ENCODE peak calls at places on chromosome 18, in seven cellular contexts. X is heart left ventricle, M is prostate gland, V is esophagus muscularis mucosa, H is tibial nerve, L is HCT116, F is IMR-90. P is an unnamed sample. For H3K4me1, the result is how much of the 10 kb centered on the place peaks cover.

GRCh38 chr18:59265246-59266018 is 7.8 kb downstream of the RAX start:
- DNase-seq in F (no peak), L (no peak), H (no peak), M (no peak), V (no peak), X (no peak), P (no peak)

GRCh38 chr18:7889515-7889914 is 322.4 kb downstream of the PTPRM start:
- DNase-seq in V (no peak), M (no peak), L (no peak), F (no peak), X (no peak), H (no peak), P (no peak)

GRCh38 chr18:72652990-72653593 is 109.0 kb upstream of the CBLN2 start:
- DNase-seq in M (no peak), H (no peak), L (no peak), V (no peak), X (no peak), F (no peak), P (peak)

GRCh38 chr18:49819768-49820662 is 6.7 kb upstream of the ACAA2 start:
- DNase-seq in L (no peak), M (no peak), H (no peak), F (no peak), X (no peak), V (no peak), P (peak)

GRCh38 chr18:49025426-49025766 is 74.6 kb upstream of the SMAD7 start:
- DNase-seq in F (no peak), H (no peak), L (no peak), V (no peak), X (no peak), M (no peak), P (no peak)

GRCh38 chr18:13280066-13280795 is 61.7 kb downstream of the LDLRAD4 start:
- DNase-seq in X (peak), M (no peak), L (no peak), F (no peak), V (no peak), H (no peak), P (no peak)

GRCh38 chr18:2780750-2781149 is 66.1 kb upstream of the EMILIN2 start:
- DNase-seq in L (no peak), H (no peak), V (no peak), M (no peak), X (no peak), F (no peak), P (no peak)

GRCh38 chr18:78421392-78421791 is 558.2 kb upstream of the SALL3 start:
- DNase-seq in V (peak), M (no peak), H (no peak), L (no peak), F (no peak), X (no peak), P (no peak)

GRCh38 chr18:48371854-48372598 is 37.2 kb downstream of the ZBTB7C start:
- DNase-seq in V (no peak), L (no peak), H (no peak), F (no peak), M (no peak), X (no peak), P (no peak)

GRCh38 chr18:45689386-45689785 is 34.6 kb upstream of the SLC14A1 start:
- DNase-seq in H (no peak), F (no peak), M (no peak), X (no peak), L (no peak), V (no peak), P (no peak)

GRCh38 chr18:23857756-23858155 is 156.8 kb upstream of the TTC39C start:
- DNase-seq in V (no peak), F (peak), M (no peak), X (no peak), H (no peak), L (no peak), P (peak)

GRCh38 chr18:56305583-56305982 is 332.8 kb downstream of the TXNL1 start:
- DNase-seq in X (no peak), V (no peak), L (no peak), M (no peak), F (peak), H (no peak), P (no peak)

GRCh38 chr18:56306793-56307192 is 331.6 kb downstream of the TXNL1 start:
- DNase-seq in X (no peak), H (no peak), F (no peak), V (no peak), L (no peak), M (no peak), P (no peak)

GRCh38 chr18:56309104-56309503 is 329.3 kb downstream of the TXNL1 start:
- DNase-seq in M (no peak), L (no peak), H (no peak), X (no peak), F (peak), V (no peak), P (no peak)

GRCh38 chr18:56307771-56308170 is 330.6 kb downstream of the TXNL1 start:
- DNase-seq in L (no peak), H (no peak), X (no peak), M (no peak), V (no peak), F (no peak), P (no peak)

DNA sequence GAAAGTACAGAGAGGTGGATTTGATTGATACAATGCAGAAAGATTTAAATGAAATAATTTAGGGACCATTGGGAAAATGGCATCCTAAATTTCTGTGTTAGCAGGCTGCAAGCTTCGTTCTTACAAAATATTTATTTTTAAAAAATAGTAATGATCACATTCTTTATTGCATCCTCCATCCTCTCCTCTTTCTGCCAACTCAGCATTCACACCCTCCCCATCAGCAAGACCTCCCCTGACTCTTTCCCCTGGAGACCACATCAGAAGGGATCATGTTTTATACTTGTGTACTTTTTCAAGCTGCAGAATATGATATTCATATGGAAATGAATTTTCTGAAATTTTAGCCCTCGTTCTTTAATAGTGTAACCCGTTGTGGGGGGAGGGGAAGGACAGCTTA is 331.0 kb downstream of the TXNL1 start:
- DNase-seq in M (no peak), V (no peak), X (no peak), L (no peak), H (no peak), F (no peak), P (no peak)
- H3K4me1 ChIP-seq in M (under half), V (under half), X (under half), L (under half), H (under half), F (under half), P (under half)

GRCh38 chr18:9711361-9712129 is 3.4 kb downstream of the RAB31 start:
- DNase-seq in L (no peak), F (no peak), V (no peak), H (no peak), M (no peak), X (no peak), P (peak)
- TF ChIP-seq POLR2A in L (no peak), F (no peak), V (no peak), H (no peak), M (no peak), X (no peak), P (no peak)

GRCh38 chr18:74283255-74283554 is 8.6 kb downstream of the CYB5A start:
- DNase-seq in F (no peak), H (no peak), M (no peak), V (no peak), L (no peak), X (no peak), P (no peak)
- H3K4me1 ChIP-seq in F (under half), H (under half), M (under half), V (half or more), L (under half), X (half or more), P (half or more)

GRCh38 chr18:61893971-61894750 is 1.4 kb upstream of the RNF152 start:
- DNase-seq in V (peak), F (peak), H (peak), X (peak), L (peak), M (peak), P (peak)
- TF ChIP-seq POLR2A in V (no peak), F (peak), H (no peak), X (peak), L (no peak), M (peak), P (peak)

P was measured in body of pancreas.